ENCODE peak calls at places on chromosome 1, in seven cellular contexts. One of them, this sample, is unnamed.

GRCh38 chr1:158019177-158019868 is 25.9 kb downstream of the KIRREL1 start:
- DNase-seq in BJ: peak
- DNase-seq in ovary: no peak
- DNase-seq in CD8-positive, alpha-beta T cell: no peak
- DNase-seq in left ventricle myocardium inferior: no peak
- DNase-seq in astrocyte of the spinal cord: peak
- DNase-seq in hepatocyte: peak
- DNase-seq in this sample: no peak

GRCh38 chr1:178120088-178120487 is 26.2 kb downstream of the RASAL2 start:
- DNase-seq in ovary: no peak
- DNase-seq in CD8-positive, alpha-beta T cell: no peak
- DNase-seq in left ventricle myocardium inferior: no peak
- DNase-seq in hepatocyte: no peak
- DNase-seq in astrocyte of the spinal cord: peak
- DNase-seq in BJ: no peak
- DNase-seq in this sample: no peak

GRCh38 chr1:226076378-226076777 is 13.9 kb downstream of the H3-3A start:
- DNase-seq in left ventricle myocardium inferior: no peak
- DNase-seq in CD8-positive, alpha-beta T cell: no peak
- DNase-seq in astrocyte of the spinal cord: no peak
- DNase-seq in BJ: no peak
- DNase-seq in hepatocyte: no peak
- DNase-seq in ovary: no peak
- DNase-seq in this sample: no peak

GRCh38 chr1:33275200-33275599 is 18.9 kb downstream of the ZNF362 start:
- DNase-seq in ovary: no peak
- DNase-seq in astrocyte of the spinal cord: no peak
- DNase-seq in hepatocyte: no peak
- DNase-seq in left ventricle myocardium inferior: no peak
- DNase-seq in CD8-positive, alpha-beta T cell: no peak
- DNase-seq in BJ: no peak
- DNase-seq in this sample: no peak

GRCh38 chr1:101410048-101410878 is 173.4 kb downstream of the S1PR1 start:
- DNase-seq in ovary: no peak
- DNase-seq in astrocyte of the spinal cord: no peak
- DNase-seq in CD8-positive, alpha-beta T cell: no peak
- DNase-seq in hepatocyte: no peak
- DNase-seq in left ventricle myocardium inferior: no peak
- DNase-seq in BJ: no peak
- DNase-seq in this sample: no peak

GRCh38 chr1:52455686-52456085 is 51.3 kb downstream of the PRPF38A start:
- DNase-seq in hepatocyte: no peak
- DNase-seq in left ventricle myocardium inferior: no peak
- DNase-seq in ovary: no peak
- DNase-seq in astrocyte of the spinal cord: no peak
- DNase-seq in BJ: no peak
- DNase-seq in CD8-positive, alpha-beta T cell: no peak
- DNase-seq in this sample: no peak

GRCh38 chr1:228374711-228375577 is 31.7 kb downstream of the TRIM11 start:
- DNase-seq in astrocyte of the spinal cord: peak
- DNase-seq in CD8-positive, alpha-beta T cell: no peak
- DNase-seq in hepatocyte: no peak
- DNase-seq in left ventricle myocardium inferior: peak
- DNase-seq in BJ: peak
- DNase-seq in ovary: peak
- DNase-seq in this sample: no peak

GRCh38 chr1:63789856-63790605 is 16.2 kb downstream of the ROR1 start:
- DNase-seq in BJ: no peak
- DNase-seq in left ventricle myocardium inferior: no peak
- DNase-seq in astrocyte of the spinal cord: no peak
- DNase-seq in CD8-positive, alpha-beta T cell: no peak
- DNase-seq in ovary: no peak
- DNase-seq in hepatocyte: no peak
- DNase-seq in this sample: no peak

GRCh38 chr1:9293512-9294439 is 1.1 kb downstream of the SPSB1 start:
- DNase-seq in BJ: no peak
- DNase-seq in hepatocyte: peak
- DNase-seq in astrocyte of the spinal cord: no peak
- DNase-seq in ovary: no peak
- DNase-seq in CD8-positive, alpha-beta T cell: no peak
- DNase-seq in left ventricle myocardium inferior: peak
- DNase-seq in this sample: no peak

GRCh38 chr1:33237579-33237978 is 18.7 kb upstream of the ZNF362 start:
- DNase-seq in left ventricle myocardium inferior: no peak
- DNase-seq in ovary: no peak
- DNase-seq in astrocyte of the spinal cord: no peak
- DNase-seq in hepatocyte: no peak
- DNase-seq in CD8-positive, alpha-beta T cell: no peak
- DNase-seq in BJ: no peak
- DNase-seq in this sample: no peak

GRCh38 chr1:212782422-212783154 is 9.0 kb downstream of the NSL1 start:
- DNase-seq in BJ: no peak
- DNase-seq in left ventricle myocardium inferior: no peak
- DNase-seq in ovary: no peak
- DNase-seq in astrocyte of the spinal cord: peak
- DNase-seq in CD8-positive, alpha-beta T cell: no peak
- DNase-seq in hepatocyte: peak
- DNase-seq in this sample: no peak

GRCh38 chr1:240693844-240694243 is 81.9 kb upstream of the GREM2 start:
- DNase-seq in CD8-positive, alpha-beta T cell: no peak
- DNase-seq in hepatocyte: no peak
- DNase-seq in ovary: no peak
- DNase-seq in BJ: no peak
- DNase-seq in astrocyte of the spinal cord: no peak
- DNase-seq in left ventricle myocardium inferior: no peak
- DNase-seq in this sample: no peak

GRCh38 chr1:56469640-56470371 is 109.6 kb downstream of the PLPP3 start:
- DNase-seq in ovary: no peak
- DNase-seq in CD8-positive, alpha-beta T cell: no peak
- DNase-seq in left ventricle myocardium inferior: no peak
- DNase-seq in astrocyte of the spinal cord: peak
- DNase-seq in hepatocyte: no peak
- DNase-seq in BJ: no peak
- DNase-seq in this sample: no peak

GRCh38 chr1:36150296-36151132 is 1.2 kb upstream of the TRAPPC3 start:
- DNase-seq in left ventricle myocardium inferior: peak
- DNase-seq in ovary: peak
- DNase-seq in CD8-positive, alpha-beta T cell: peak
- DNase-seq in BJ: peak
- DNase-seq in astrocyte of the spinal cord: peak
- DNase-seq in hepatocyte: peak
- DNase-seq in this sample: no peak

GRCh38 chr1:6472391-6472790 is 6.4 kb upstream of the TNFRSF25 start:
- DNase-seq in hepatocyte: no peak
- DNase-seq in CD8-positive, alpha-beta T cell: no peak
- DNase-seq in astrocyte of the spinal cord: no peak
- DNase-seq in ovary: no peak
- DNase-seq in BJ: no peak
- DNase-seq in left ventricle myocardium inferior: no peak
- DNase-seq in this sample: no peak

GRCh38 chr1:43705982-43706597 is 1.2 kb upstream of the ST3GAL3 start:
- DNase-seq in astrocyte of the spinal cord: no peak
- DNase-seq in CD8-positive, alpha-beta T cell: no peak
- DNase-seq in ovary: no peak
- DNase-seq in left ventricle myocardium inferior: no peak
- DNase-seq in hepatocyte: peak
- DNase-seq in BJ: no peak
- DNase-seq in this sample: no peak

GRCh38 chr1:207519505-207520399 is 23.8 kb downstream of the CR1 start:
- DNase-seq in astrocyte of the spinal cord: no peak
- DNase-seq in ovary: no peak
- DNase-seq in left ventricle myocardium inferior: no peak
- DNase-seq in CD8-positive, alpha-beta T cell: no peak
- DNase-seq in BJ: peak
- DNase-seq in hepatocyte: no peak
- DNase-seq in this sample: no peak

GRCh38 chr1:25030674-25031589 is 100.9 kb upstream of the RUNX3 start:
- DNase-seq in BJ: no peak
- DNase-seq in astrocyte of the spinal cord: peak
- DNase-seq in ovary: no peak
- DNase-seq in CD8-positive, alpha-beta T cell: no peak
- DNase-seq in hepatocyte: no peak
- DNase-seq in left ventricle myocardium inferior: no peak
- DNase-seq in this sample: no peak

GRCh38 chr1:227654858-227655752 is 80.0 kb downstream of the JMJD4 start:
- DNase-seq in astrocyte of the spinal cord: peak
- DNase-seq in ovary: no peak
- DNase-seq in left ventricle myocardium inferior: no peak
- DNase-seq in CD8-positive, alpha-beta T cell: no peak
- DNase-seq in hepatocyte: no peak
- DNase-seq in BJ: no peak
- DNase-seq in this sample: no peak

GRCh38 chr1:54110991-54111390 is 41.8 kb downstream of the CDCP2 start:
- DNase-seq in CD8-positive, alpha-beta T cell: no peak
- DNase-seq in astrocyte of the spinal cord: no peak
- DNase-seq in BJ: no peak
- DNase-seq in hepatocyte: no peak
- DNase-seq in ovary: no peak
- DNase-seq in left ventricle myocardium inferior: no peak
- DNase-seq in this sample: no peak

GRCh38 chr1:67980028-67980427 is 70.4 kb downstream of the DIRAS3 start:
- DNase-seq in BJ: no peak
- DNase-seq in CD8-positive, alpha-beta T cell: no peak
- DNase-seq in astrocyte of the spinal cord: peak
- DNase-seq in hepatocyte: no peak
- DNase-seq in ovary: no peak
- DNase-seq in left ventricle myocardium inferior: no peak
- DNase-seq in this sample: no peak

GRCh38 chr1:173570370-173571030 is 32.4 kb downstream of the SLC9C2 start:
- DNase-seq in CD8-positive, alpha-beta T cell: no peak
- DNase-seq in BJ: no peak
- DNase-seq in hepatocyte: no peak
- DNase-seq in ovary: no peak
- DNase-seq in left ventricle myocardium inferior: no peak
- DNase-seq in astrocyte of the spinal cord: peak
- DNase-seq in this sample: peak

GRCh38 chr1:220604921-220605320 is 77.0 kb downstream of the MARK1 start:
- DNase-seq in left ventricle myocardium inferior: no peak
- DNase-seq in BJ: no peak
- DNase-seq in astrocyte of the spinal cord: no peak
- DNase-seq in ovary: no peak
- DNase-seq in CD8-positive, alpha-beta T cell: no peak
- DNase-seq in hepatocyte: no peak
- DNase-seq in this sample: no peak

GRCh38 chr1:20071416-20071815 is 1.4 kb downstream of the PLA2G5 start:
- DNase-seq in BJ: no peak
- DNase-seq in hepatocyte: no peak
- DNase-seq in CD8-positive, alpha-beta T cell: no peak
- DNase-seq in astrocyte of the spinal cord: no peak
- DNase-seq in left ventricle myocardium inferior: no peak
- DNase-seq in ovary: no peak
- DNase-seq in this sample: no peak

GRCh38 chr1:20069932-20070331 is at the start of gene PLA2G5:
- DNase-seq in hepatocyte: no peak
- DNase-seq in BJ: no peak
- DNase-seq in left ventricle myocardium inferior: peak
- DNase-seq in ovary: peak
- DNase-seq in CD8-positive, alpha-beta T cell: no peak
- DNase-seq in astrocyte of the spinal cord: peak
- DNase-seq in this sample: no peak

GRCh38 chr1:20072771-20073170 is 2.8 kb downstream of the PLA2G5 start:
- DNase-seq in left ventricle myocardium inferior: no peak
- DNase-seq in ovary: no peak
- DNase-seq in BJ: no peak
- DNase-seq in CD8-positive, alpha-beta T cell: no peak
- DNase-seq in astrocyte of the spinal cord: no peak
- DNase-seq in hepatocyte: no peak
- DNase-seq in this sample: no peak

GRCh38 chr1:20068722-20069121 is 1.3 kb upstream of the PLA2G5 start:
- DNase-seq in BJ: no peak
- DNase-seq in left ventricle myocardium inferior: no peak
- DNase-seq in CD8-positive, alpha-beta T cell: no peak
- DNase-seq in astrocyte of the spinal cord: no peak
- DNase-seq in hepatocyte: no peak
- DNase-seq in ovary: no peak
- DNase-seq in this sample: no peak

DNA sequence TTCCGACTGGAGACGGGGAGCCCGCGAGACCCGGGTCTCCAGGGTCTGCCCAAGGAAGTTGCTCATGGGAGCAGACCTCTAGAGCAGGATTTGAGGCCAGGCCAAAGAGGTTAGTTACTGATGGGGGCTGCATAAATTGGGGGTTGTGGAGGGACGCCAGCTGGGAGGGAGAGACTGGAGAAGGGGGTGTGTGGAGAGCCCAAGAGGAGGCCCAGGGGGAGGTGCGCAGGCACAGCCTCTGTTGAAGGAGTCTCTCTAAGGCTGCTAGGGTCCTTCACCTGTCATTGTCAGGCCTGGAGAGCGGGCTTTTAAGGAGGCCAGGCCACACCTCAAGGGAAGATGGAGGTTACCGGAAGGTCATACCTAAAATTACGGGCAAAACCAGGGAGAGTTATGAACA is 363 bp downstream of the PLA2G5 start:
- DNase-seq in left ventricle myocardium inferior: no peak
- DNase-seq in hepatocyte: no peak
- DNase-seq in ovary: peak
- DNase-seq in BJ: no peak
- DNase-seq in astrocyte of the spinal cord: no peak
- DNase-seq in CD8-positive, alpha-beta T cell: no peak
- DNase-seq in this sample: no peak
- H3K4me3 ChIP-seq in left ventricle myocardium inferior: peak
- H3K4me3 ChIP-seq in hepatocyte: no peak
- H3K4me3 ChIP-seq in ovary: peak
- H3K4me3 ChIP-seq in BJ: no peak
- H3K4me3 ChIP-seq in astrocyte of the spinal cord: no peak
- H3K4me3 ChIP-seq in CD8-positive, alpha-beta T cell: no peak
- H3K4me3 ChIP-seq in this sample: no peak

DNA sequence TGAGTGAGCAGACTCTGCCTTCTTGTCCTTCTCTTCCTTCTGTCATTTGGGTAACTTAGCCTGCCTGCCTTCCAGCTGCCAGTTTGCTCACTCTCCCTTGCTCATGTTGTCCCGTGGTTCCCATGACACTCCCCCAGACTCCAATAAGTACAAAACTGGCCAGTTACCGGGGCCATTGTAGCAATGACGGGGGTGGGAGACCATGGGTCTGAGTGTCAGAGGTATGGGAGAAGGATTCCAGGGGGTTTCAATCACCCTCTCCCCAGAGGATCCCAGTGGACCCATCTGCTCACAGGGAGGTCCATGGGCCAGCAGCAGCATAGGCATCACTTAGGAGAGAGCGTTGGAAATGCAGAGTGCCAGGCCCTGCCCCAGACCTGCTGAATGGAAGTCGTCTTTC is 51.3 kb downstream of the CAPN9 start:
- DNase-seq in CD8-positive, alpha-beta T cell: no peak
- DNase-seq in left ventricle myocardium inferior: no peak
- DNase-seq in astrocyte of the spinal cord: no peak
- DNase-seq in BJ: no peak
- DNase-seq in hepatocyte: no peak
- DNase-seq in ovary: no peak
- DNase-seq in this sample: no peak
- H3K4me3 ChIP-seq in CD8-positive, alpha-beta T cell: no peak
- H3K4me3 ChIP-seq in left ventricle myocardium inferior: no peak
- H3K4me3 ChIP-seq in astrocyte of the spinal cord: no peak
- H3K4me3 ChIP-seq in BJ: no peak
- H3K4me3 ChIP-seq in hepatocyte: no peak
- H3K4me3 ChIP-seq in ovary: no peak
- H3K4me3 ChIP-seq in this sample: no peak

GRCh38 chr1:244837597-244838258 is 2.3 kb downstream of the COX20 start:
- DNase-seq in astrocyte of the spinal cord: no peak
- DNase-seq in BJ: no peak
- DNase-seq in hepatocyte: no peak
- DNase-seq in CD8-positive, alpha-beta T cell: no peak
- DNase-seq in ovary: no peak
- DNase-seq in left ventricle myocardium inferior: no peak
- DNase-seq in this sample: no peak
- H3K4me3 ChIP-seq in astrocyte of the spinal cord: no peak
- H3K4me3 ChIP-seq in BJ: no peak
- H3K4me3 ChIP-seq in hepatocyte: no peak
- H3K4me3 ChIP-seq in CD8-positive, alpha-beta T cell: no peak
- H3K4me3 ChIP-seq in ovary: no peak
- H3K4me3 ChIP-seq in left ventricle myocardium inferior: peak
- H3K4me3 ChIP-seq in this sample: no peak

GRCh38 chr1:164863056-164863455 is 304.1 kb downstream of the PBX1 start:
- DNase-seq in hepatocyte: no peak
- DNase-seq in astrocyte of the spinal cord: no peak
- DNase-seq in left ventricle myocardium inferior: no peak
- DNase-seq in BJ: no peak
- DNase-seq in CD8-positive, alpha-beta T cell: no peak
- DNase-seq in ovary: no peak
- DNase-seq in this sample: no peak
- H3K4me3 ChIP-seq in hepatocyte: no peak
- H3K4me3 ChIP-seq in astrocyte of the spinal cord: no peak
- H3K4me3 ChIP-seq in left ventricle myocardium inferior: no peak
- H3K4me3 ChIP-seq in BJ: no peak
- H3K4me3 ChIP-seq in CD8-positive, alpha-beta T cell: no peak
- H3K4me3 ChIP-seq in ovary: no peak
- H3K4me3 ChIP-seq in this sample: no peak

This sample was measured in Jurkat, Clone E6-1.